ENCODE peak calls at places on chromosome 5, in seven cellular contexts. P is stomach, H is A549, Z is IMR-90, I is uterus, N is endothelial cell of umbilical vein, V is HepG2. M is an unnamed sample.

GRCh38 chr5:116528519-116529234 is 45.9 kb downstream of the SEMA6A start:
- DNase-seq in P (no peak), H (no peak), Z (no peak), I (no peak), N (no peak), V (no peak), M (no peak)

GRCh38 chr5:66742896-66743247 is 146.7 kb downstream of the MAST4 start:
- DNase-seq in P (no peak), H (no peak), Z (no peak), I (no peak), N (no peak), V (no peak), M (no peak)

GRCh38 chr5:143779506-143779905 is 32.5 kb upstream of the HMHB1 start:
- DNase-seq in P (no peak), H (no peak), Z (no peak), I (no peak), N (no peak), V (no peak), M (no peak)

GRCh38 chr5:139061274-139061673 is 136.9 kb downstream of the SIL1 start:
- DNase-seq in P (peak), H (no peak), Z (peak), I (peak), N (peak), V (peak), M (peak)

GRCh38 chr5:176414704-176415103 is 1.6 kb downstream of the CLTB start:
- DNase-seq in P (no peak), H (no peak), Z (no peak), I (no peak), N (no peak), V (no peak), M (no peak)

GRCh38 chr5:55691265-55692105 is 20.6 kb downstream of the SLC38A9 start:
- DNase-seq in P (no peak), H (peak), Z (peak), I (no peak), N (peak), V (peak), M (no peak)

GRCh38 chr5:14173419-14174234 is 30.5 kb downstream of the TRIO start:
- DNase-seq in P (no peak), H (no peak), Z (no peak), I (no peak), N (peak), V (no peak), M (no peak)

GRCh38 chr5:150787659-150788058 is 9.1 kb downstream of the SMIM3 start:
- DNase-seq in P (no peak), H (no peak), Z (no peak), I (no peak), N (no peak), V (no peak), M (no peak)

GRCh38 chr5:65205016-65205415 is 276.7 kb downstream of the ADAMTS6 start:
- DNase-seq in P (no peak), H (no peak), Z (peak), I (no peak), N (no peak), V (no peak), M (no peak)

GRCh38 chr5:111076076-111076475 is 4.6 kb downstream of the TSLP start:
- DNase-seq in P (no peak), H (no peak), Z (no peak), I (no peak), N (no peak), V (no peak), M (no peak)

GRCh38 chr5:141330299-141331080 is at the start of gene PCDHGA1:
- DNase-seq in P (no peak), H (peak), Z (peak), I (no peak), N (peak), V (peak), M (no peak)

GRCh38 chr5:176466245-176466871 is 18.2 kb downstream of the FAF2 start:
- DNase-seq in P (no peak), H (no peak), Z (peak), I (no peak), N (peak), V (peak), M (no peak)

GRCh38 chr5:60541980-60542379 is 158.0 kb downstream of the DEPDC1B start:
- DNase-seq in P (no peak), H (no peak), Z (peak), I (no peak), N (no peak), V (peak), M (no peak)

GRCh38 chr5:79508354-79508753 is 5.6 kb downstream of the HOMER1 start:
- DNase-seq in P (no peak), H (no peak), Z (no peak), I (no peak), N (no peak), V (peak), M (no peak)

GRCh38 chr5:16508730-16509531 is 43.3 kb upstream of the ZNF622 start:
- DNase-seq in P (peak), H (no peak), Z (no peak), I (no peak), N (no peak), V (no peak), M (peak)

GRCh38 chr5:75167345-75167744 is 69.3 kb downstream of the ANKRD31 start:
- DNase-seq in P (no peak), H (peak), Z (no peak), I (no peak), N (no peak), V (peak), M (peak)

GRCh38 chr5:50463047-50463446 is 22.0 kb upstream of the EMB start:
- DNase-seq in P (no peak), H (no peak), Z (no peak), I (no peak), N (no peak), V (no peak), M (no peak)

GRCh38 chr5:53936481-53937352 is 373.7 kb downstream of the ARL15 start:
- DNase-seq in P (no peak), H (no peak), Z (no peak), I (peak), N (no peak), V (no peak), M (no peak)

GRCh38 chr5:13601152-13601551 is 343.3 kb downstream of the DNAH5 start:
- DNase-seq in P (no peak), H (no peak), Z (peak), I (no peak), N (no peak), V (no peak), M (peak)

GRCh38 chr5:163330723-163331668 is 106.4 kb upstream of the CCNG1 start:
- DNase-seq in P (no peak), H (no peak), Z (no peak), I (no peak), N (no peak), V (no peak), M (no peak)

GRCh38 chr5:138632900-138633489 is 57.8 kb upstream of the HSPA9 start:
- DNase-seq in P (peak), H (peak), Z (peak), I (peak), N (peak), V (peak), M (peak)

GRCh38 chr5:181052526-181052927 is 12.5 kb downstream of the BTNL9 start:
- DNase-seq in P (no peak), H (no peak), Z (no peak), I (no peak), N (no peak), V (no peak), M (no peak)

GRCh38 chr5:93623153-93623552 is 40.1 kb downstream of the NR2F1 start:
- DNase-seq in P (no peak), H (no peak), Z (no peak), I (no peak), N (no peak), V (no peak), M (no peak)

GRCh38 chr5:81222285-81222684 is 10.8 kb upstream of the CKMT2 start:
- DNase-seq in P (no peak), H (no peak), Z (no peak), I (no peak), N (no peak), V (no peak), M (no peak)

GRCh38 chr5:957730-958485 is 50.7 kb upstream of the NKD2 start:
- DNase-seq in P (no peak), H (no peak), Z (peak), I (no peak), N (peak), V (no peak), M (no peak)

GRCh38 chr5:176866913-176867312 is 32.2 kb downstream of the HK3 start:
- DNase-seq in P (no peak), H (no peak), Z (no peak), I (no peak), N (no peak), V (no peak), M (no peak)

GRCh38 chr5:120240716-120241115 is 223.4 kb upstream of the PRR16 start:
- DNase-seq in P (no peak), H (no peak), Z (peak), I (no peak), N (no peak), V (no peak), M (no peak)

GRCh38 chr5:167639761-167640160 is 651.7 kb upstream of the WWC1 start:
- DNase-seq in P (no peak), H (no peak), Z (no peak), I (no peak), N (no peak), V (no peak), M (no peak)

GRCh38 chr5:14492341-14492964 is 89.1 kb upstream of the OTULINL start:
- DNase-seq in P (no peak), H (no peak), Z (no peak), I (no peak), N (no peak), V (no peak), M (no peak)

DNA sequence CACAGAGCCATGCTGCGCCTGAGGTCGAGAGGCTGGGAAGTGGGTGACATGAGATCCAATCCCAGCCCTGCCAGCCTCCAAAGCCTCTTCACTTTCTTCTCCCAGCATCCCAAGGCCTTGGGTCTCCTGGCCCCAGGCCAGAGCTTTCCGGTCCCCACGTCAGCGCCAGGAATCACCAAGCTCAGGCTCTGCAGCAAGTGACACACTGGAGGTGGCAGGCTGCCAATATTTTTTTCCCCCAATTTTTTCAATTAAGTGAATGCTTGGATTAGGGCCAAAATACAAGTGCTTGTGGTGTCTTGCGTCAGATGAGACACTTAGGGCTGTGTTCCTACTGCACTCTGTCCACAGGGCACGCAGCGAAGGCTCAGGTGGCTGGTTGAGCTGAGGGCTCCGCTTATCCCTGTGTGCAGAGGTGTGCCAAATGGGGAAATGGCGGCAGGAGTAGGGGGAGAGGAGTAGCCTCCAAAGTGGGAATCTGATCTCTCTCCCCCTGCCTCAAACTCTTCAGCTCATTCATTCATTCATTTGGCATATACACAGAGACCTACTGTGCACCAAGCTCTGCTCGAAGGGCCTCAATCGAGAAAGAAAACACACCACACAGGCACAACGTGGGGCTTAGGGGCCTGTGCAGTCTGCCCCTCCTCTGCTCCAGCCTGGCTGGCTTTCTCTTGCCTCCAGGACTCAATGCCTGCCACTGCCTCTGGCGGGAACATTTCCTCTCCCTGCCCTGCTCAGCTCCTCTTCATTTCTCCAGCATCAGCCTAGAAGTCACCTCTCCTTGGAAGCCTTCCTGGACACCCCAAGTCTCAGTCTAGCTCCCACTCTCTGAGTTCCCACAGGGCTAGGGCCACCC is 16.7 kb downstream of the SH3PXD2B start:
- DNase-seq in P (peak), H (no peak), Z (peak), I (peak), N (peak), V (peak), M (no peak)
- TF ChIP-seq POLR2A in P (no peak), H (no peak), Z (no peak), I (no peak), N (no peak), V (no peak), M (no peak)

GRCh38 chr5:135521964-135522363 is 13.8 kb downstream of the NEUROG1 start:
- DNase-seq in P (no peak), H (no peak), Z (no peak), I (no peak), N (no peak), V (no peak), M (no peak)

GRCh38 chr5:135511858-135512257 is 23.9 kb downstream of the NEUROG1 start:
- DNase-seq in P (no peak), H (no peak), Z (no peak), I (no peak), N (no peak), V (no peak), M (no peak)

DNA sequence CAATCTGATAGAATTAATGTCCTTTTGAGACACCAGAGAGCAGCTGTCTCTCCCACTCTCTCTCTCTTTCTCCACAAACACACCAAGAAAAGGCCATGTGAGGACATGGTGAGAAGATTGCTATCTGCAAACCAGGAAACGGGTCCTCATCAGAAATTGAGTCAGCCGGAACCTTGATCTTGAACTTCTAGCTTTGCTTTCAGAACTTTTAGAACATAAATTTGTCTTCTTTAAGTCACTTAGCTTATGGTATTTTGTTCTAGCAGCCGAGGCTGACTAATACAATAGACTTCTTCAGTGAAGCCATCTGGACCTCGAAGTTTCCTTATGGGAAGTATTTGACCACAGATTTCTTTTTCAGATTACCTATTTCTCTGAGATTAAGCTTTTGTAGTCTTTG is 18.1 kb downstream of the NEUROG1 start:
- DNase-seq in P (no peak), H (no peak), Z (no peak), I (no peak), N (no peak), V (no peak), M (no peak)
- TF ChIP-seq POLR2A in P (no peak), H (no peak), Z (no peak), I (no peak), N (no peak), V (no peak), M (no peak)

DNA sequence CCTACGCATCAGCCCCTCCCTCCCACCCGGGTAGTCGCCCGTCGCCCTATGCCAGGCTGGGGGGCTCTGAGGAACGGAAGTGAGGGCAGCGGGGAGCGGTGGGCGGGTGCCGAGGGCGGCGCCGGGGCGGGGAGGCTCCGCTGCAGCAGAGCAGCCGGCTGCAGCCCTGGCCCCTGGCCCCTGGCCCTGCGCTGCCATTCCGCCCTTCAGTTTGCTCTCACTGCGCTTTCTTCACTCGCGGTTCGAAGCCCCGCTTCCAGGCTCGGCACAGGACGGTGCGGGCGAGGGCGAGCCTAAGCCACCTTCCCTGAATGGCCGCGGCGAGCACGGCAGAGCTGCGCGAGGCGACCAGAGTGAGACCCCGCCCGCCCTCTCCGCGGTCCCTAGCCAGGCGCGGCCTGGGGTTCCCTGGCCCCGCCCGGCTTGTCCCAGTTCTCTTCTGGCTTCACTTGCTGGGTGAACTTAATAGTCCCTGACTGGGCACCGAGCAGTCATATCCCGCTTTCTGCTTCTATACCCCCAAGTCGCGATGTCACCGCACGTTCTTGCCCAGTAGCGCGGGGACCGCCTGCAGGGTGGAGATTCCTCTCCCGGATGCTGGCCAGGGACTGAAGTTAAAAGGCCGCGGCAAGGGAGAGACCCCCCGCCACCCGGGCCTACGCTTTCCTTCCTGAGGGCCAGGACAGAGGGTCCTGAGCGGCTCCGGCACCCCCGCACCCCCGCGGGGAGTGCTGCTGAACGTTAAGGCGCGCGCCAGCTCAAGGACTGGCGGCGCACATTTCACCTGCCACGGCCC is 618 bp upstream of the TRIM36 start:
- DNase-seq in P (no peak), H (peak), Z (peak), I (no peak), N (peak), V (no peak), M (no peak)
- TF ChIP-seq POLR2A in P (no peak), H (no peak), Z (no peak), I (no peak), N (no peak), V (no peak), M (peak)

GRCh38 chr5:154652746-154653417 is 102.3 kb upstream of the LARP1 start:
- DNase-seq in P (no peak), H (no peak), Z (no peak), I (no peak), N (peak), V (no peak), M (no peak)

GRCh38 chr5:154654484-154655375 is 100.4 kb upstream of the LARP1 start:
- DNase-seq in P (no peak), H (no peak), Z (no peak), I (no peak), N (peak), V (no peak), M (no peak)

GRCh38 chr5:154653418-154653763 is 101.8 kb upstream of the LARP1 start:
- DNase-seq in P (peak), H (no peak), Z (no peak), I (no peak), N (no peak), V (peak), M (no peak)

GRCh38 chr5:154648706-154649105 is 106.5 kb upstream of the LARP1 start:
- DNase-seq in P (peak), H (no peak), Z (peak), I (no peak), N (no peak), V (no peak), M (no peak)

GRCh38 chr5:154653764-154654483 is 101.3 kb upstream of the LARP1 start:
- DNase-seq in P (no peak), H (no peak), Z (no peak), I (no peak), N (peak), V (no peak), M (no peak)
- TF ChIP-seq POLR2A in P (no peak), H (no peak), Z (no peak), I (no peak), N (no peak), V (no peak), M (no peak)

GRCh38 chr5:126450895-126451294 is 27.7 kb downstream of the GRAMD2B start:
- DNase-seq in P (no peak), H (no peak), Z (no peak), I (no peak), N (no peak), V (no peak), M (no peak)

GRCh38 chr5:126450388-126450787 is 27.2 kb downstream of the GRAMD2B start:
- DNase-seq in P (no peak), H (no peak), Z (no peak), I (no peak), N (no peak), V (no peak), M (no peak)

GRCh38 chr5:126452477-126452876 is 29.3 kb downstream of the GRAMD2B start:
- DNase-seq in P (no peak), H (no peak), Z (peak), I (no peak), N (no peak), V (no peak), M (no peak)

GRCh38 chr5:126448720-126449119 is 25.5 kb downstream of the GRAMD2B start:
- DNase-seq in P (no peak), H (no peak), Z (no peak), I (no peak), N (no peak), V (no peak), M (no peak)

GRCh38 chr5:126449751-126450271 is 26.6 kb downstream of the GRAMD2B start:
- DNase-seq in P (no peak), H (no peak), Z (peak), I (peak), N (peak), V (no peak), M (peak)
- TF ChIP-seq POLR2A in P (no peak), H (no peak), Z (peak), I (peak), N (no peak), V (no peak), M (no peak)

M was measured in H54.